ENCODE peak calls at places on chromosomes 16 and 17, in ten cellular contexts. K is heart right ventricle; C is GM12865; M is GM12878; T is Peyer's patch; V is DND-41; A is tibial nerve; J is ascending aorta; Z is naive thymus-derived CD4-positive, alpha-beta T cell; D is GM23338. H is an unnamed sample.

GRCh38 chr16:89315271-89315670 is 97.8 kb downstream of the ZNF778 start:
- DNase-seq in K (no peak), C (no peak), M (no peak), T (no peak), V (no peak), A (no peak), J (no peak), Z (no peak), D (no peak), H (no peak)

GRCh38 chr16:66924527-66925321 is 611 bp downstream of the RRAD start:
- DNase-seq in K (peak; percentile 62), C (peak; percentile 45), M (no peak), T (peak; percentile 69), V (no peak), A (no peak), J (no peak), Z (peak; percentile 31), D (peak; percentile 79), H (no peak)

GRCh38 chr16:84700518-84701277 is 898 bp downstream of the USP10 start:
- DNase-seq in K (no peak), C (peak; percentile 69), M (no peak), T (peak; percentile 64), V (peak; percentile 60), A (peak; percentile 21), J (no peak), Z (peak; percentile 51), D (peak; percentile 47), H (peak; percentile 35)

GRCh38 chr16:265711-266110 is 10.0 kb downstream of the RGS11 start:
- DNase-seq in K (no peak), C (no peak), M (no peak), T (peak; percentile 79), V (no peak), A (no peak), J (no peak), Z (no peak), D (no peak), H (no peak)

GRCh38 chr16:49693445-49693844 is 162.5 kb downstream of the ZNF423 start:
- DNase-seq in K (no peak), C (no peak), M (no peak), T (no peak), V (no peak), A (no peak), J (no peak), Z (no peak), D (no peak), H (no peak)

GRCh38 chr17:77329741-77330531 is 189.2 kb downstream of the SEC14L1 start:
- DNase-seq in K (no peak), C (no peak), M (no peak), T (peak; percentile 47), V (no peak), A (no peak), J (peak; percentile 65), Z (no peak), D (no peak), H (no peak)

GRCh38 chr17:28327709-28328108 is 7.6 kb downstream of the IFT20 start:
- DNase-seq in K (no peak), C (no peak), M (no peak), T (no peak), V (no peak), A (no peak), J (no peak), Z (no peak), D (no peak), H (no peak)

GRCh38 chr16:83843657-83844056 is 35.9 kb downstream of the HSBP1 start:
- DNase-seq in K (no peak), C (no peak), M (no peak), T (peak; percentile 71), V (no peak), A (no peak), J (no peak), Z (no peak), D (peak; percentile 55), H (no peak)

GRCh38 chr17:5770556-5771270 is 186.4 kb upstream of the NLRP1 start:
- DNase-seq in K (no peak), C (no peak), M (no peak), T (no peak), V (no peak), A (no peak), J (no peak), Z (no peak), D (no peak), H (no peak)
- H3K4me3 ChIP-seq in K (no peak overlapping the region), C (no peak overlapping the region), M (no peak overlapping the region), T (no peak overlapping the region), V (no peak overlapping the region), A (no peak overlapping the region), J (no peak overlapping the region), Z (no peak overlapping the region), D (no peak overlapping the region), H (no peak overlapping the region)

GRCh38 chr17:56815711-56816110 is 18.0 kb downstream of the C17orf67 start:
- DNase-seq in K (no peak), C (no peak), M (no peak), T (no peak), V (no peak), A (no peak), J (no peak), Z (no peak), D (no peak), H (no peak)

GRCh38 chr17:56810846-56811775 is 22.6 kb downstream of the C17orf67 start:
- DNase-seq in K (no peak), C (no peak), M (no peak), T (no peak), V (no peak), A (no peak), J (no peak), Z (no peak), D (no peak), H (no peak)

GRCh38 chr17:56809820-56810179 is 23.9 kb downstream of the C17orf67 start:
- DNase-seq in K (no peak), C (no peak), M (no peak), T (no peak), V (no peak), A (no peak), J (no peak), Z (no peak), D (no peak), H (no peak)

GRCh38 chr17:56810286-56810781 is 23.4 kb downstream of the C17orf67 start:
- DNase-seq in K (no peak), C (no peak), M (no peak), T (no peak), V (no peak), A (no peak), J (no peak), Z (no peak), D (no peak), H (no peak)

DNA sequence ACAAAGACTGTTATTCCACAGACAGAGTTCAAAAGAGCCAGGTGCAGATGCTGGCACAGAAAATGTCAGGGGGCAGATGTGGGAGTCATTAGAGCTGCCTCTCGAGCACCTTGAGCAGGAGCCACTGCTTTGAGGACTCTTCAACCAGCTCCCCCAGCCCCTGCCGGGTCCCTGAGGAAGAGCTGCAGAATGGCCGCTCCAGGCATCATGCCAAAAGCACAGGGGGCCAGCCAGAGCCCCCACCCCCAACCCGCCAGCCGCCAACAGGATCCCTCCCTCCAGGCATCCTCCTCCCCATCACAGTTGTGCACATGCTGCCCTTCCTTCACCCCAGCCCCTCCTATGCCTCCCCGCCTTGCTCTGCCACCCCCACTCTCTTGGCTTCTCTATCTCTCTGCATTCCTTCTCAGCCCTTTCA is 20.7 kb downstream of the C17orf67 start:
- DNase-seq in K (no peak), C (no peak), M (no peak), T (no peak), V (peak; percentile 67), A (no peak), J (no peak), Z (no peak), D (peak; percentile 27), H (peak; percentile 92)
- H3K4me3 ChIP-seq in K (no peak overlapping the region), C (no peak overlapping the region), M (no peak overlapping the region), T (no peak overlapping the region), V (no peak overlapping the region), A (no peak overlapping the region), J (no peak overlapping the region), Z (no peak overlapping the region), D (no peak overlapping the region), H (peak overlapping the region; percentile 31)

GRCh38 chr17:17044846-17045561 is 2.7 kb downstream of the MPRIP start:
- DNase-seq in K (no peak), C (peak; percentile 65), M (peak; percentile 35), T (peak; percentile 52), V (peak; percentile 75), A (no peak), J (peak; percentile 66), Z (no peak), D (peak; percentile 49), H (peak; percentile 71)
- H3K4me3 ChIP-seq in K (peak overlapping the region; percentile 86), C (peak overlapping the region; percentile 68), M (peak overlapping the region; percentile 91), T (peak overlapping the region; percentile 84), V (peak overlapping the region; percentile 66), A (peak overlapping the region; percentile 83), J (peak overlapping the region; percentile 75), Z (peak overlapping the region; percentile 58), D (peak overlapping the region; percentile 94), H (peak overlapping the region; percentile 72)

DNA sequence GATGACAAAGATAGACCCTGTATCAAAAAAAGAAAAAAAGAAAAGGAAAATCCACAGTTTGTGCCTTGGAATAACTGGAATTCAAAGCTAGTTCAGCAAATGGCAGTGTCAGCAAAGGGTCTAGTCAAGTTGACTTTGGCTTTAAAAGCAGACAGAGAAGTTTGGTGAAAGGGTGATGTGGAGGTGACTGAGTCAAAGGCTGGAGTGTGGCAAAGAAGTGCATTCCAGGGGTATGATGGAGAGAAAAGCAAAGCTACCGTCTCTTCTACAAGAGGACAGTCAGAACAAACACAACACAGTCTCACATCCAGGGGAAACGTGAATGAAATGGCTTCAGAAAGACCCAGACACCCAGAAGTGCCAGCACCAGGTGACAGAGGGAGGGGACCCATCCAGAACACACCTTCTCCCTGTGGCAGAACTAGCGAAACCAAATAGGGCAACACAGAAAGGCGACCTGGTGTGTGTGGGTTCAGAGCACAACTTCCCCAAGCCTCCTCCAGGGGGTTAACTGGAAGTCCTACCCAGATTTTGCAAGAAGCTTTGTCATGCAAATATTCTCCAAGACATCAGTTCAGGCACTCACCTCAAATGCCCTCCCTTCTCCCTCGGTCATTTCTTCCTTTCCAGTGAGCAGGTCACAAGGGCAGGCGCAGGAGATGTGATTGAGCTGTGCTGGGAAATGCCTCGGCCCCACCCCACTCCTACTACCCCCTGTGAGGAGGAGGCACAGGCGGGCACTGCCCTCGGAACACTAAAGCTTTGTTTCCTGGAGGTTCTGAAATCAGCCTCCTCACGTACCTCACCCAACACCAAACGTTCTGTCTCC is 481.9 kb downstream of the SOX9 start:
- DNase-seq in K (no peak), C (peak; percentile 32), M (no peak), T (no peak), V (no peak), A (no peak), J (no peak), Z (no peak), D (peak; percentile 90), H (no peak)
- H3K4me3 ChIP-seq in K (no peak overlapping the region), C (no peak overlapping the region), M (no peak overlapping the region), T (no peak overlapping the region), V (no peak overlapping the region), A (no peak overlapping the region), J (no peak overlapping the region), Z (no peak overlapping the region), D (no peak overlapping the region), H (no peak overlapping the region)